ENCODE peak calls at places on chromosomes 7 and 10, in seven cellular contexts. One of them, this sample, is unnamed.

GRCh38 chr10:53700227-53700626 is 927.6 kb upstream of the MBL2 start:
- DNase-seq in K562: no peak
- DNase-seq in GM12878: no peak
- DNase-seq in H1: no peak
- DNase-seq in HepG2: no peak
- DNase-seq in HCT116: no peak
- DNase-seq in SK-N-SH: no peak
- DNase-seq in this sample: no peak

GRCh38 chr10:117615649-117616048 is 73.1 kb downstream of the EMX2 start:
- DNase-seq in H1: no peak
- DNase-seq in HCT116: no peak
- DNase-seq in HepG2: no peak
- DNase-seq in GM12878: no peak
- DNase-seq in SK-N-SH: no peak
- DNase-seq in K562: no peak
- DNase-seq in this sample: no peak

GRCh38 chr10:99484626-99485581 is 47.8 kb upstream of the NKX2-3 start:
- DNase-seq in GM12878: no peak
- DNase-seq in HepG2: peak; percentile 2
- DNase-seq in SK-N-SH: no peak
- DNase-seq in H1: no peak
- DNase-seq in K562: peak; percentile 24
- DNase-seq in HCT116: no peak
- DNase-seq in this sample: peak; percentile 60

GRCh38 chr7:4181446-4181845 is 500.6 kb upstream of the FOXK1 start:
- DNase-seq in H1: no peak
- DNase-seq in SK-N-SH: no peak
- DNase-seq in GM12878: no peak
- DNase-seq in HCT116: no peak
- DNase-seq in HepG2: no peak
- DNase-seq in K562: no peak
- DNase-seq in this sample: no peak

GRCh38 chr7:99129001-99129400 is 14.9 kb downstream of the SMURF1 start:
- DNase-seq in HCT116: no peak
- DNase-seq in K562: no peak
- DNase-seq in GM12878: no peak
- DNase-seq in H1: no peak
- DNase-seq in SK-N-SH: no peak
- DNase-seq in HepG2: no peak
- DNase-seq in this sample: no peak

GRCh38 chr10:90227259-90227658 is 525.9 kb downstream of the KIF20B start:
- DNase-seq in SK-N-SH: no peak
- DNase-seq in HepG2: no peak
- DNase-seq in GM12878: no peak
- DNase-seq in K562: no peak
- DNase-seq in HCT116: peak; percentile 99
- DNase-seq in H1: no peak
- DNase-seq in this sample: no peak

GRCh38 chr10:8260645-8261044 is 206.2 kb downstream of the GATA3 start:
- DNase-seq in GM12878: no peak
- DNase-seq in HCT116: no peak
- DNase-seq in SK-N-SH: no peak
- DNase-seq in K562: no peak
- DNase-seq in H1: no peak
- DNase-seq in HepG2: no peak
- DNase-seq in this sample: no peak

GRCh38 chr10:70672165-70672992 is at the start of gene ADAMTS14:
- DNase-seq in SK-N-SH: peak; percentile 93
- DNase-seq in H1: peak; percentile 13
- DNase-seq in HCT116: peak; percentile 29
- DNase-seq in GM12878: no peak
- DNase-seq in K562: peak; percentile 97
- DNase-seq in HepG2: no peak
- DNase-seq in this sample: peak; percentile 29

GRCh38 chr7:38929460-38930171 is 20.6 kb upstream of the VPS41 start:
- DNase-seq in HCT116: no peak
- DNase-seq in SK-N-SH: no peak
- DNase-seq in HepG2: no peak
- DNase-seq in GM12878: no peak
- DNase-seq in K562: peak; percentile 18
- DNase-seq in H1: no peak
- DNase-seq in this sample: no peak

GRCh38 chr7:19016140-19016539 is 101.3 kb downstream of the TWIST1 start:
- DNase-seq in H1: no peak
- DNase-seq in GM12878: no peak
- DNase-seq in K562: no peak
- DNase-seq in HepG2: no peak
- DNase-seq in SK-N-SH: no peak
- DNase-seq in HCT116: no peak
- DNase-seq in this sample: no peak

GRCh38 chr10:60549686-60550085 is 160.0 kb upstream of the ANK3 start:
- DNase-seq in GM12878: no peak
- DNase-seq in SK-N-SH: no peak
- DNase-seq in H1: no peak
- DNase-seq in HCT116: peak; percentile 28
- DNase-seq in K562: no peak
- DNase-seq in HepG2: peak; percentile 6
- DNase-seq in this sample: peak; percentile 71

GRCh38 chr10:108970016-108970415 is 953.3 kb downstream of the XPNPEP1 start:
- DNase-seq in HepG2: no peak
- DNase-seq in SK-N-SH: no peak
- DNase-seq in HCT116: no peak
- DNase-seq in K562: no peak
- DNase-seq in H1: peak; percentile 1
- DNase-seq in GM12878: no peak
- DNase-seq in this sample: no peak

GRCh38 chr10:67550042-67550441 is 146.0 kb downstream of the CTNNA3 start:
- DNase-seq in GM12878: no peak
- DNase-seq in H1: no peak
- DNase-seq in K562: no peak
- DNase-seq in HCT116: no peak
- DNase-seq in SK-N-SH: no peak
- DNase-seq in HepG2: no peak
- DNase-seq in this sample: no peak

GRCh38 chr7:45920543-45921380 is at the start of gene IGFBP3:
- DNase-seq in HCT116: no peak
- DNase-seq in HepG2: no peak
- DNase-seq in K562: no peak
- DNase-seq in SK-N-SH: peak; percentile 90
- DNase-seq in H1: no peak
- DNase-seq in GM12878: no peak
- DNase-seq in this sample: peak; percentile 77

GRCh38 chr7:32519763-32520162 is 24.5 kb downstream of the AVL9 start:
- DNase-seq in HCT116: no peak
- DNase-seq in H1: no peak
- DNase-seq in GM12878: no peak
- DNase-seq in K562: no peak
- DNase-seq in HepG2: no peak
- DNase-seq in SK-N-SH: no peak
- DNase-seq in this sample: no peak

GRCh38 chr10:70513848-70514309 is 35.3 kb downstream of the PALD1 start:
- DNase-seq in H1: no peak
- DNase-seq in K562: no peak
- DNase-seq in HCT116: no peak
- DNase-seq in GM12878: peak; percentile 51
- DNase-seq in SK-N-SH: no peak
- DNase-seq in HepG2: no peak
- DNase-seq in this sample: no peak

GRCh38 chr7:149031353-149031910 is 3.1 kb upstream of the PDIA4 start:
- DNase-seq in HepG2: no peak
- DNase-seq in SK-N-SH: no peak
- DNase-seq in HCT116: no peak
- DNase-seq in K562: no peak
- DNase-seq in GM12878: no peak
- DNase-seq in H1: no peak
- DNase-seq in this sample: no peak

GRCh38 chr10:93577565-93577964 is 11.1 kb downstream of the FFAR4 start:
- DNase-seq in SK-N-SH: no peak
- DNase-seq in HepG2: no peak
- DNase-seq in K562: no peak
- DNase-seq in H1: no peak
- DNase-seq in GM12878: no peak
- DNase-seq in HCT116: no peak
- DNase-seq in this sample: no peak

GRCh38 chr10:3148041-3148440 is 24.5 kb downstream of the PITRM1 start:
- DNase-seq in HepG2: no peak
- DNase-seq in H1: no peak
- DNase-seq in HCT116: no peak
- DNase-seq in K562: no peak
- DNase-seq in SK-N-SH: no peak
- DNase-seq in GM12878: no peak
- DNase-seq in this sample: no peak

GRCh38 chr10:53256623-53257022 is 484.0 kb upstream of the MBL2 start:
- DNase-seq in H1: peak; percentile 23
- DNase-seq in HepG2: peak; percentile 29
- DNase-seq in HCT116: no peak
- DNase-seq in SK-N-SH: no peak
- DNase-seq in GM12878: no peak
- DNase-seq in K562: no peak
- DNase-seq in this sample: no peak

GRCh38 chr10:60733189-60733815 is 45.0 kb upstream of the CDK1 start:
- DNase-seq in H1: no peak
- DNase-seq in GM12878: no peak
- DNase-seq in HCT116: peak; percentile 39
- DNase-seq in SK-N-SH: peak; percentile 84
- DNase-seq in HepG2: no peak
- DNase-seq in K562: peak; percentile 20
- DNase-seq in this sample: peak; percentile 86

GRCh38 chr10:86049442-86049841 is 317.2 kb downstream of the GRID1 start:
- DNase-seq in SK-N-SH: no peak
- DNase-seq in HepG2: no peak
- DNase-seq in GM12878: no peak
- DNase-seq in HCT116: no peak
- DNase-seq in H1: no peak
- DNase-seq in K562: no peak
- DNase-seq in this sample: no peak

GRCh38 chr10:59177031-59177861 is 803 bp downstream of the PHYHIPL start:
- DNase-seq in SK-N-SH: peak; percentile 69
- DNase-seq in H1: no peak
- DNase-seq in HepG2: peak; percentile 80
- DNase-seq in K562: no peak
- DNase-seq in HCT116: no peak
- DNase-seq in GM12878: no peak
- DNase-seq in this sample: peak; percentile 79

GRCh38 chr10:123997486-123998196 is 95.8 kb downstream of the CHST15 start:
- DNase-seq in GM12878: peak; percentile 51
- DNase-seq in H1: no peak
- DNase-seq in K562: no peak
- DNase-seq in SK-N-SH: peak; percentile 11
- DNase-seq in HCT116: no peak
- DNase-seq in HepG2: peak; percentile 10
- DNase-seq in this sample: no peak

GRCh38 chr10:109027534-109028185 is 895.7 kb downstream of the XPNPEP1 start:
- DNase-seq in HepG2: no peak
- DNase-seq in HCT116: no peak
- DNase-seq in SK-N-SH: no peak
- DNase-seq in H1: no peak
- DNase-seq in GM12878: no peak
- DNase-seq in K562: no peak
- DNase-seq in this sample: no peak

GRCh38 chr7:85320699-85321476 is 134.0 kb upstream of the SEMA3D start:
- DNase-seq in K562: no peak
- DNase-seq in H1: no peak
- DNase-seq in SK-N-SH: no peak
- DNase-seq in GM12878: no peak
- DNase-seq in HepG2: no peak
- DNase-seq in HCT116: no peak
- DNase-seq in this sample: no peak

GRCh38 chr7:924541-925231 is 29.8 kb downstream of the ADAP1 start:
- DNase-seq in GM12878: no peak
- DNase-seq in K562: no peak
- DNase-seq in SK-N-SH: no peak
- DNase-seq in HCT116: no peak
- DNase-seq in H1: no peak
- DNase-seq in HepG2: no peak
- DNase-seq in this sample: no peak

GRCh38 chr7:26436996-26437547 is 145.4 kb downstream of the SNX10 start:
- DNase-seq in HepG2: no peak
- DNase-seq in HCT116: no peak
- DNase-seq in GM12878: no peak
- DNase-seq in K562: no peak
- DNase-seq in H1: no peak
- DNase-seq in SK-N-SH: no peak
- DNase-seq in this sample: no peak

GRCh38 chr7:100546129-100546867 is 7.3 kb downstream of the AGFG2 start:
- DNase-seq in SK-N-SH: no peak
- DNase-seq in K562: no peak
- DNase-seq in HepG2: peak; percentile 96
- DNase-seq in GM12878: no peak
- DNase-seq in HCT116: no peak
- DNase-seq in H1: no peak
- DNase-seq in this sample: no peak
- TF ChIP-seq JUND in SK-N-SH: no peak
- TF ChIP-seq JUND in K562: no peak
- TF ChIP-seq JUND in HepG2: no peak
- TF ChIP-seq JUND in GM12878: no peak
- TF ChIP-seq JUND in HCT116: no peak
- TF ChIP-seq JUND in H1: no peak
- TF ChIP-seq JUND in this sample: no peak

GRCh38 chr7:159030490-159031134 is 114.1 kb downstream of the VIPR2 start:
- DNase-seq in SK-N-SH: peak; percentile 97
- DNase-seq in GM12878: no peak
- DNase-seq in HepG2: peak; percentile 46
- DNase-seq in H1: peak; percentile 27
- DNase-seq in HCT116: peak; percentile 27
- DNase-seq in K562: peak; percentile 90
- DNase-seq in this sample: peak; percentile 54
- TF ChIP-seq JUND in SK-N-SH: no peak
- TF ChIP-seq JUND in GM12878: no peak
- TF ChIP-seq JUND in HepG2: no peak
- TF ChIP-seq JUND in H1: no peak
- TF ChIP-seq JUND in HCT116: no peak
- TF ChIP-seq JUND in K562: peak; percentile 16
- TF ChIP-seq JUND in this sample: no peak

GRCh38 chr10:5565205-5565545 is 40.4 kb downstream of the CALML3 start:
- DNase-seq in K562: no peak
- DNase-seq in HepG2: no peak
- DNase-seq in HCT116: no peak
- DNase-seq in GM12878: no peak
- DNase-seq in SK-N-SH: no peak
- DNase-seq in H1: no peak
- DNase-seq in this sample: no peak
- TF ChIP-seq JUND in K562: no peak
- TF ChIP-seq JUND in HepG2: no peak
- TF ChIP-seq JUND in HCT116: no peak
- TF ChIP-seq JUND in GM12878: no peak
- TF ChIP-seq JUND in SK-N-SH: no peak
- TF ChIP-seq JUND in H1: no peak
- TF ChIP-seq JUND in this sample: no peak

DNA sequence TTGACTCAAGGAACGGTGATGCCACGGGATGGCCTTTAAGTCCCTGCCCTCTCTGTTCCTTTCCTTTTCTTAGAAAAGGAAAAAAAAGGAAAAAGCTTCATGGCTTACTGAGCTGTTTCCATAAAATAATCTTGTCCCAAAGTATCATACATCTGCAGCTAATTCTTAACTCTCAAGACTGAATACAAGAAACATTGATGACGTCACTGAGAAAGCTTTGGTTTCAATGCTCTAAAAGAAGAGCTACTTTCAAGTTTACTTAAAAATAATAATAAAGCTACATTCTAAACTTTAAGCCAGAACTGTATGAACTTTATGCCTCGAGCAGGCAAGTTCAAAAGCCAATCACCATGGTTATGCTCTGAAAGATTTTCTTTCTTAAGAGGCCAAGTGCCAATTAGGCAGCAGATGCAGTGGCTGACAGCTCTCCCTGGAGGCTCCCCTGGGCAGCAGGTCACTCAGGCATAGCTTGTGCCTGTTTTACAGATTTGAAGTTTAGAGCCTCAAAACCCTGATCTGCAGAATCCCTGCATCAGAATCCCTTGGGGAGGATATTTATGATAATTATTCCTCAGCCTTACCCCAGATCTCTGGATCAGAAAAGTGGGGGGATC is 165.0 kb downstream of the CHN2 start:
- DNase-seq in H1: no peak
- DNase-seq in SK-N-SH: no peak
- DNase-seq in HCT116: no peak
- DNase-seq in K562: no peak
- DNase-seq in HepG2: no peak
- DNase-seq in GM12878: no peak
- DNase-seq in this sample: no peak
- TF ChIP-seq JUND in H1: no peak
- TF ChIP-seq JUND in SK-N-SH: no peak
- TF ChIP-seq JUND in HCT116: no peak
- TF ChIP-seq JUND in K562: no peak
- TF ChIP-seq JUND in HepG2: no peak
- TF ChIP-seq JUND in GM12878: no peak
- TF ChIP-seq JUND in this sample: no peak